ENCODE peak calls at places on chromosomes 4 and X, in seven cellular contexts. D, Q, H, Y, A, M and I are unnamed samples.

GRCh38 chrX:43121637-43122036 is 343.7 kb upstream of the PPP1R2C start:
- DNase-seq in M (no peak), D (no peak), A (no peak), H (no peak), Q (peak), Y (no peak), I (peak)

GRCh38 chr4:87543835-87544461 is 14.8 kb upstream of the SPARCL1 start:
- DNase-seq in H (peak), A (peak), Y (no peak), Q (peak), M (no peak), D (no peak), I (peak)

GRCh38 chr4:42080284-42080683 is 72.2 kb downstream of the BEND4 start:
- DNase-seq in D (no peak), M (no peak), H (no peak), A (no peak), Y (no peak), Q (no peak), I (no peak)

GRCh38 chr4:26150948-26151347 is 169.9 kb upstream of the RBPJ start:
- DNase-seq in M (no peak), Q (peak), D (no peak), A (no peak), Y (no peak), H (peak), I (peak)

GRCh38 chr4:183492791-183493221 is 12.1 kb upstream of the ING2 start:
- DNase-seq in H (peak), A (peak), Q (peak), Y (no peak), D (no peak), M (no peak), I (peak)

GRCh38 chr4:8302331-8302730 is 32.8 kb downstream of the HTRA3 start:
- DNase-seq in M (no peak), A (no peak), H (no peak), Y (peak), Q (no peak), D (no peak), I (no peak)

GRCh38 chrX:55167124-55167523 is 53.0 kb upstream of the PAGE5 start:
- DNase-seq in M (no peak), A (no peak), D (no peak), Y (no peak), H (no peak), Q (peak), I (peak)

GRCh38 chr4:44100456-44100855 is 348.2 kb downstream of the KCTD8 start:
- DNase-seq in Q (no peak), D (no peak), Y (no peak), H (no peak), A (no peak), M (no peak), I (no peak)

GRCh38 chrX:78886550-78886949 is 58.6 kb upstream of the P2RY10 start:
- DNase-seq in H (peak), Q (peak), M (peak), D (no peak), A (peak), Y (no peak), I (peak)

GRCh38 chr4:7828926-7829325 is 110.7 kb downstream of the AFAP1 start:
- DNase-seq in M (no peak), D (no peak), A (peak), H (peak), Y (no peak), Q (peak), I (peak)

GRCh38 chrX:2677764-2678163 is 13.3 kb upstream of the CD99 start:
- DNase-seq in M (peak), H (peak), Q (peak), A (peak), D (no peak), Y (peak), I (peak)

GRCh38 chr4:188722911-188723310 is 583.7 kb downstream of the TRIML1 start:
- DNase-seq in A (no peak), D (no peak), H (no peak), M (no peak), Y (no peak), Q (no peak), I (no peak)

GRCh38 chr4:76821661-76822060 is 76.3 kb downstream of the SOWAHB start:
- DNase-seq in Y (no peak), Q (peak), M (no peak), D (no peak), A (peak), H (peak), I (no peak)

GRCh38 chr4:132383571-132384199 is 765.4 kb upstream of the PCDH10 start:
- DNase-seq in H (peak), Y (no peak), D (no peak), A (no peak), M (no peak), Q (no peak), I (peak)

GRCh38 chr4:24105183-24106039 is 215.6 kb upstream of the PPARGC1A start:
- DNase-seq in H (peak), Q (peak), A (peak), M (peak), Y (no peak), D (no peak), I (peak)

GRCh38 chr4:37648084-37648817 is 37.9 kb downstream of the RELL1 start:
- DNase-seq in D (no peak), A (peak), Y (peak), H (peak), Q (peak), M (peak), I (peak)

GRCh38 chr4:47774078-47774477 is 63.8 kb downstream of the CORIN start:
- DNase-seq in Y (no peak), Q (no peak), M (no peak), A (no peak), H (no peak), D (peak), I (no peak)

GRCh38 chrX:72069380-72070160 is 62.1 kb downstream of the RTL5 start:
- DNase-seq in Q (no peak), A (no peak), M (no peak), Y (no peak), D (no peak), H (no peak), I (no peak)
- H3K4me3 ChIP-seq in Q (no peak), A (no peak), M (no peak), Y (peak), D (no peak), H (no peak), I (no peak)

DNA sequence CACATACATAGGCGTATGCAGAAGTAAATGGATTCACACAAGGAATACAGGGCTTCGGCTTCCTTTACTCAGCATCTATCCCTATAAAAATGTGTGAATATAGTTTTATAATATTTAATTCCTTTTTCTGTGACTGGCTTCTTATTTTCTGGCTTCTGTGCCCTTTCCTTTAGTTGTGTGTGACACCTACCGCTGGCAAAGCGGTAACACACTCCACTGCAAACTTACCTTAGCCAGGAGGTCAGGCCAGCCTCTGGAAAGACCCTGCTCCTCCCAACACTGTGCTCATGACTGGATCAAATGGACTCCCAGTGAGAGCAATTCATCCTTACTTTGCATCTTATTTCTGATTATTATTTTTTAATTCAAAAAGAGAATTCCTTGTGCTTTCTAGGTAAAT is 244.2 kb downstream of the ANK2 start:
- DNase-seq in D (no peak), M (no peak), H (peak), Q (peak), A (peak), Y (no peak), I (no peak)
- TF ChIP-seq CTCF in D (no peak), M (no peak), H (peak), Q (peak), A (peak), Y (no peak), I (no peak)

DNA sequence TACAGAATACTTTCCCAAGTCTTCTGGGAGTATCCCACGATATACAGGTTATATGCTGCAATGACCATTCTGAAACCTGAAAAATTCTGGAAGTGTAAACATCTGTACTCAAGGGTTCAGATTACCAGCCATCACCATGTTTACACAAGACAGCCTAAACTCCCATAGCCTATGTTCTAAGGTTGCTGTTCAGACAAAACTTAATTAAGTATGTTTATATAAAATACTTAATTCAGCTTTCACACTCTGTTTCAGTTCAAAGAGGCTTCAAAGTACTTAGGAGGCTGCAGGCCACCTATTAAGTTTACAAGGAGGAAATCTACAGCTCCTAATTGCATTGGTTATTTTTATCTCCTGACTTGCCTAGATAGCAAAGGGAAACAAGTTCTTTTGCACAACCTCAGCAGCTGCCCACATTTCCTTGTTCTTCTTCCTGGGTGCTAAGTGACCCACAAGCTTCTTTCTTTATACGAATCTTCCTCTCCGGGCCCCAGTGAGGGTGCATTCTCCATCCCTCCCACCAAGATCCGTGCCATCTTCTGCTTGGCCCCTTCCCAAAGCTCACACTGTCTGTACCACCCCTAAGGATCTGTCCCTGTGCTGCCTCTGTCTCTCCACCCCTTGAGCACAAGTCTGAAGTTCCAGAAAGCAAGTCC is 2.0 kb downstream of the GAK start:
- DNase-seq in H (peak), A (no peak), D (no peak), Y (no peak), M (no peak), Q (peak), I (peak)
- H3K4me3 ChIP-seq in H (peak), A (no peak), D (peak), Y (peak), M (peak), Q (no peak), I (peak)

GRCh38 chr4:61541474-61541873 is 341.3 kb downstream of the ADGRL3 start:
- DNase-seq in Y (no peak), D (no peak), A (no peak), H (no peak), Q (no peak), M (no peak), I (no peak)
- TF ChIP-seq CTCF in Y (no peak), D (no peak), A (peak), H (no peak), Q (no peak), M (no peak), I (no peak)

GRCh38 chr4:182242793-182243192 is 409 bp upstream of the TENM3 start:
- DNase-seq in H (peak), Y (no peak), A (peak), D (no peak), M (no peak), Q (no peak), I (peak)

GRCh38 chr4:182238355-182238931 is 4.8 kb upstream of the TENM3 start:
- DNase-seq in Q (no peak), Y (no peak), H (no peak), A (peak), D (no peak), M (no peak), I (peak)

GRCh38 chr4:182245041-182245440 is 1.8 kb downstream of the TENM3 start:
- DNase-seq in A (no peak), M (no peak), Q (no peak), D (no peak), Y (no peak), H (no peak), I (no peak)

GRCh38 chr4:182236186-182236585 is 7.0 kb upstream of the TENM3 start:
- DNase-seq in Q (no peak), H (no peak), A (no peak), M (no peak), Y (no peak), D (no peak), I (no peak)

DNA sequence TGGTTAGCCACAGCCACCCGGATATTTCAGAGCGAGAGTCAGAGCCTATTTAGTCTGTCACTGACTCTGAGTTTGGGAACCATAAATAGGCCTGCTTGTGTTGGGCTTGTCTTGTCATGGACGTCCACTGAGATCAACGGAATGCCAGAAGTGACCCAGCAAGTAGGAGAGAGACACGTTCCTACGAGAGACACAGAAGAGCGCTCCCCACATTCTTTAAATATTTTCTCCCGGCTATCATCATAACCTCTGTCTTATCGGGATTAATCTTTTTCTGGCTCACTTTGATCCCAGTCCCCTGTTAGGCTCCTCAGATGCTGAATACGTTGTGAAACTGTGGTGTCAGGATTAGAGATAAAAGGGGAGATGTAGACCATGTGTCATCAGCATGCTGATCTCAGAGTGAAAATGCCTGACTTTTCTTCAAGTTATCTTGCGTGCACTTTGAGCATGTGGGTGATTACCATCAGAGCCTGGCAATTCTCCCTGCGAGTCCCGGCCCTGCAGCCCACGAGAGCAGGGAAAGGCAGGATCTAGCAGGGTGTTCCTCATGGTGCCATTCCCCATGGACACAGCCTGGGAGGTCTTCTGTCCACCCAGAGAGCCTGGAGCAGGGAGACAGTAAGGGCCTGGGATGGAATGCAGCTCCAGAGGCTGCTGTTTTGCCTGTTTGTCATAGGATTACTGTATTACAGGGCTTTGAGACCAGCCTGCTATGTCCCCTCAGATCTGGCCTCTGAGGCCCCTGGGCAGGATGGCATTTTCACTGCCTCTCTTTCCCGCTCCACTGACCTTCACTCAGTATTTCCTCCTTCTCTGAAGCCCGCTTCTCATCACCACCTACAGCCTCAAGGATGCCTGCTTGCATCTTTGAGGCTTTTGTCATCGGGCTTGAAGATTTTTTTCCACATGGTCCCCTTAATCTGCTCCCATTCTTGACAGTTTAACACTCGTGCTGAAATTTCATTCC is 2.8 kb upstream of the TENM3 start:
- DNase-seq in H (peak), Q (peak), M (no peak), D (no peak), A (peak), Y (no peak), I (peak)
- H3K4me3 ChIP-seq in H (no peak), Q (no peak), M (no peak), D (no peak), A (no peak), Y (no peak), I (no peak)

DNA sequence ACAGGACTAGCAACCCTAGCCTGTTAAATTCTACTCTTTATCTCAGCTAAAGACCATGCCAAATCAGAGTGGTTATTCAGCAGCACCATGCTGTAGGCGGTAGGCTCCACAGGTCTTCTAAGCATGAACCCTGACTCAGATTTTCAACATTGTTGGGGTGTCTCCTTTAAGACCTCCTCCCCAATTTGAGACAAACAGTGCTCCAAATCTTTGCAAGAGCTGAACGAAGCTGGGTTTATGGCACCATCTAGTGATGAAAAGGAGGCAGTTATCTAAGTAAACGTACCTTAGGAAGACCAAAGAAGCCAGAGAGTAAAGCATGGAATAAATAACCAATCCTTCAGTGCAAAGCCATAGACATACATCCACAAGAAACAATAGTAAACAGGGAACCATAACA is 334.5 kb upstream of the SLC7A11 start:
- DNase-seq in Y (no peak), A (peak), H (peak), D (no peak), M (no peak), Q (peak), I (peak)
- TF ChIP-seq CTCF in Y (no peak), A (peak), H (peak), D (no peak), M (peak), Q (peak), I (peak)